ENCODE peak calls at places on chromosomes 11 and 22, in six cellular contexts. Z is PC-3, D is neuronal stem cell, K is gastrocnemius medialis, S is SK-N-SH, P is right atrium auricular region. O is an unnamed sample.

GRCh38 chr11:69638941-69639681 is 1.8 kb upstream of the CCND1 start:
- DNase-seq in P (peak; percentile 95), Z (peak; percentile 99), D (peak; percentile 95), K (peak; percentile 63), S (peak; percentile 93), O (peak; percentile 90)

GRCh38 chr11:86143429-86144030 is 74.6 kb upstream of the PICALM start:
- DNase-seq in K (no peak), Z (no peak), D (no peak), P (no peak), S (no peak), O (no peak)

GRCh38 chr11:130728185-130729160 is 187.8 kb downstream of the SNX19 start:
- DNase-seq in K (no peak), D (no peak), P (no peak), Z (no peak), S (no peak), O (no peak)

GRCh38 chr11:119839504-119840133 is 110.6 kb upstream of the NECTIN1 start:
- DNase-seq in Z (no peak), D (no peak), S (peak; percentile 53), K (no peak), P (no peak), O (peak; percentile 78)

GRCh38 chr22:25420925-25421904 is 143.3 kb upstream of the GRK3 start:
- DNase-seq in K (no peak), S (peak; percentile 64), D (no peak), Z (no peak), P (no peak), O (no peak)

GRCh38 chr11:47967577-47968230 is 12.7 kb upstream of the PTPRJ start:
- DNase-seq in D (no peak), K (no peak), Z (no peak), S (no peak), P (no peak), O (no peak)

GRCh38 chr11:100925935-100926334 is 203.7 kb downstream of the PGR start:
- DNase-seq in S (no peak), K (no peak), D (no peak), P (no peak), Z (peak; percentile 88), O (no peak)

GRCh38 chr11:2751523-2752203 is 51.9 kb upstream of the KCNQ1OT1 start:
- DNase-seq in K (peak; percentile 5), Z (no peak), S (no peak), D (no peak), P (no peak), O (peak; percentile 2)

GRCh38 chr11:746289-747175 is 732 bp upstream of the TALDO1 start:
- DNase-seq in S (no peak), Z (peak; percentile 56), D (peak; percentile 30), P (no peak), K (peak; percentile 44), O (peak; percentile 59)

GRCh38 chr11:22337571-22338464 is at the start of gene SLC17A6:
- DNase-seq in S (no peak), P (no peak), Z (peak; percentile 57), D (peak; percentile 83), K (no peak), O (no peak)

GRCh38 chr11:122910775-122911174 is 28.2 kb downstream of the JHY start:
- DNase-seq in Z (peak; percentile 53), P (no peak), D (no peak), K (no peak), S (peak; percentile 30), O (peak; percentile 27)

GRCh38 chr11:82105331-82105992 is 628.2 kb downstream of the FAM181B start:
- DNase-seq in P (no peak), K (no peak), S (no peak), D (no peak), Z (no peak), O (no peak)

GRCh38 chr22:36921309-36922096 is 8.1 kb downstream of the CSF2RB start:
- DNase-seq in K (peak; percentile 27), Z (no peak), S (no peak), P (peak; percentile 58), D (no peak), O (no peak)

GRCh38 chr11:16512842-16513241 is 156.5 kb upstream of the SOX6 start:
- DNase-seq in Z (no peak), P (no peak), K (no peak), D (no peak), S (no peak), O (no peak)

GRCh38 chr11:32289701-32290100 is 145.6 kb downstream of the WT1 start:
- DNase-seq in D (no peak), Z (no peak), S (no peak), P (no peak), K (no peak), O (no peak)

GRCh38 chr11:104333977-104334376 is 170.0 kb upstream of the PDGFD start:
- DNase-seq in K (no peak), P (no peak), D (no peak), Z (peak; percentile 39), S (no peak), O (peak; percentile 35)

GRCh38 chr11:108865411-108865810 is 200.5 kb downstream of the DDX10 start:
- DNase-seq in D (no peak), P (no peak), K (no peak), Z (no peak), S (no peak), O (no peak)

GRCh38 chr11:2771758-2772466 is 72.1 kb upstream of the KCNQ1OT1 start:
- DNase-seq in K (no peak), Z (no peak), D (no peak), P (peak; percentile 50), S (no peak), O (peak; percentile 77)

GRCh38 chr11:8765294-8765693 is 82.7 kb downstream of the RPL27A start:
- DNase-seq in S (no peak), K (no peak), P (no peak), D (no peak), Z (no peak), O (no peak)

GRCh38 chr22:42949159-42949558 is 65.8 kb downstream of the PACSIN2 start:
- DNase-seq in K (no peak), D (no peak), Z (peak; percentile 51), S (no peak), P (no peak), O (no peak)

GRCh38 chr22:24506802-24507438 is 11.8 kb downstream of the UPB1 start:
- DNase-seq in Z (peak; percentile 54), S (no peak), P (no peak), K (no peak), D (no peak), O (no peak)

GRCh38 chr22:19822301-19823117 is 32.2 kb downstream of the GNB1L start:
- DNase-seq in D (no peak), Z (no peak), P (no peak), S (peak; percentile 36), K (no peak), O (no peak)

GRCh38 chr11:73234403-73235181 is 16.5 kb downstream of the P2RY2 start:
- DNase-seq in K (peak; percentile 67), Z (no peak), S (no peak), P (no peak), D (no peak), O (no peak)

GRCh38 chr11:126733685-126734084 is 266.9 kb downstream of the KIRREL3 start:
- DNase-seq in K (no peak), Z (no peak), S (no peak), D (no peak), P (no peak), O (no peak)

GRCh38 chr22:35315141-35315854 is 15.6 kb downstream of the TOM1 start:
- DNase-seq in S (no peak), D (no peak), Z (no peak), K (peak; percentile 89), P (no peak), O (no peak)

GRCh38 chr22:36385491-36386350 is 2.0 kb downstream of the MYH9 start:
- DNase-seq in P (no peak), Z (peak; percentile 94), D (no peak), S (no peak), K (peak; percentile 53), O (no peak)

GRCh38 chr22:42307806-42308563 is 37.5 kb upstream of the TCF20 start:
- DNase-seq in D (no peak), Z (no peak), S (peak; percentile 66), K (no peak), P (no peak), O (peak; percentile 88)

GRCh38 chr22:27258773-27259172 is 542.8 kb downstream of the MN1 start:
- DNase-seq in S (peak; percentile 42), K (no peak), D (no peak), Z (no peak), P (no peak), O (peak; percentile 20)

DNA sequence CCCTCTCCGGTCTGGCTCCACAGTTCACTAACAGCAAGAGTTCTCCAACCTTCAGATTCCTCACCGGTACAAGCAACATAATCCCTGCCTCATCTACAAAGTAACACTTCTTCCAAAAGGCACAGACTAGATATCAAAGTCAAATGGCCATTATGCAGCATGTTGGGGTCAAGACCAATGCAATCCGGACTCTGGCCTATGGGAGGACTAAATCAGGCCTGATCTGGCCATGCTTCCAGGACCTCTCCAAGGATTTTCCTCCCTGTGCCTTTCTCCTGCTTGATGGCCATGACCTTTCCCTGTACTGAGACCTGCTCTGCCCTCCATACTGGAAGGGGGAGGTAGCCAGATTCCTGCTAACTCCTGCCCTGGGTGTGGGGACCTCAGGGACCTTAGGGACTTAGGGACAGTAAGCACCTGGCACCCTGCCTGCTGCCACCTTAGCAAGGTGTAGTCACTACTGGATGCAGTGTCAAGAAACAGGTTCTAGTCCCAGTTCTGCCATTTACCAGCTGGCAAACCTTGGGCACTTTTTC is 6.7 kb downstream of the TBC1D10A start:
- DNase-seq in Z (no peak), D (no peak), K (no peak), P (no peak), S (no peak), O (no peak)
- H3K27ac ChIP-seq in Z (no peak overlapping the region), D (no peak overlapping the region), K (peak overlapping the region; percentile 12), P (no peak overlapping the region), S (no peak overlapping the region), O (no peak overlapping the region)

DNA sequence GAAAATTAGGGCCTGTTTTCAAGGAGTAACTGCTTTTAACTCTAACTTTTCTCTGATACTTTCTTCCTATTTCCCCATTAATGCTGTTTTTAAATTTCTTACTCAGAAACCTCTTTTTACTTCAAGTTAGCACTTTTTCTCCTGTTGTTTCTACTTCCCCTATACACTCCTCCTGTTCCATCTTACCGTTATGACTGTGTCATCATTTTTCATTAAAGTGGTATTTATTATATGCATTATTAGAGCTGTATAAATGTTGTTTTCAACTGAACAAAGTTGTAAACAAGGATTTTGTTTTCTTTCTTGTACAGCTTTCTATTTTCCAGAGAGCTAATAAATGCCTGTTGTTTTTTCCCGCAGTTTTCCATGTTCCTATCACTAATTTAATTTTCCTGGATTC is 84.6 kb downstream of the EXT2 start:
- DNase-seq in K (no peak), D (no peak), S (no peak), P (no peak), Z (no peak), O (no peak)
- H3K36me3 ChIP-seq in K (no peaks in the 10 kb centered on the region), D (peaks cover 2% of the 10 kb centered on the region), S (no peaks in the 10 kb centered on the region), P (no peaks in the 10 kb centered on the region), Z (no peaks in the 10 kb centered on the region), O (no peaks in the 10 kb centered on the region)

DNA sequence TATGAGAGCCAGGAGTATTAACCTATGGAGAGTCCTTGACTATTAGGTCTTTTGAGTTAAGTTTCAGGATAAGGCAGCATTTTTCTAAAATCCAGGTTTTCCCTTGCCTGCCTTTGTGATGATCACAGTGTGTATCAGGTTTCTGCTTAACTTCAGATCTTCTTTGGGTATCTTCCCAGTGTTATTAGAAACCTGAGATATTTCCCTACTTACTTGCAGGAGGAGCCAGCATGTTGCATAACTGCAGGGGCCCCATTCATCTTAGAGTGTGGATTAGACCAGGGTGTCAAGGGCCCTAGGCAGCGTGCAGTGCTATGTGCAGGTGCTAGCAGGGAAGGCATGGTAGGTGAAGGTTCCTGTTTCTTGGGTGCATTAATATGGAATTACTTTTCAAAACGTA is 69.5 kb downstream of the ZNRF3 start:
- DNase-seq in D (no peak), Z (peak; percentile 2), P (no peak), K (no peak), S (no peak), O (no peak)
- H3K27me3 ChIP-seq in D (no peaks in the 10 kb centered on the region), Z (no peaks in the 10 kb centered on the region), P (no peaks in the 10 kb centered on the region), K (no peaks in the 10 kb centered on the region), S (no peaks in the 10 kb centered on the region), O (no peaks in the 10 kb centered on the region)

GRCh38 chr11:9858822-9859221 is 194.9 kb downstream of the SWAP70 start:
- DNase-seq in Z (peak; percentile 13), K (no peak), D (no peak), P (no peak), S (peak; percentile 36), O (no peak)
- H3K27ac ChIP-seq in Z (no peak overlapping the region), K (no peak overlapping the region), D (no peak overlapping the region), P (no peak overlapping the region), S (no peak overlapping the region), O (no peak overlapping the region)